ENCODE peak calls at places on chromosomes 16 and 17, in six cellular contexts. One of them, this sample, is unnamed.

GRCh38 chr16:69522732-69523404 is 42.9 kb upstream of the NFAT5 start:
- DNase-seq in kidney glomerular epithelial cell: no peak
- DNase-seq in nephron progenitor cell: no peak
- DNase-seq in activated CD8-positive, alpha-beta T cell treated with anti-CD3 and anti-CD28 coated beads, Interleukin-2, amount 10 ng/mL, durations not matched to agents 7 days and 5 days: no peak
- DNase-seq in EL: no peak
- DNase-seq in BJ: no peak
- DNase-seq in this sample: no peak

GRCh38 chr17:46850688-46851028 is 725 bp upstream of the WNT9B start:
- DNase-seq in kidney glomerular epithelial cell: no peak
- DNase-seq in nephron progenitor cell: no peak
- DNase-seq in activated CD8-positive, alpha-beta T cell treated with anti-CD3 and anti-CD28 coated beads, Interleukin-2, amount 10 ng/mL, durations not matched to agents 7 days and 5 days: no peak
- DNase-seq in EL: no peak
- DNase-seq in BJ: no peak
- DNase-seq in this sample: no peak

GRCh38 chr16:67181346-67181745 is 2.4 kb downstream of the MATCAP1 start:
- DNase-seq in kidney glomerular epithelial cell: peak; percentile 46
- DNase-seq in nephron progenitor cell: no peak
- DNase-seq in activated CD8-positive, alpha-beta T cell treated with anti-CD3 and anti-CD28 coated beads, Interleukin-2, amount 10 ng/mL, durations not matched to agents 7 days and 5 days: no peak
- DNase-seq in EL: peak; percentile 76
- DNase-seq in BJ: no peak
- DNase-seq in this sample: no peak

GRCh38 chr16:53061701-53062159 is 6.9 kb downstream of the CHD9 start:
- DNase-seq in kidney glomerular epithelial cell: no peak
- DNase-seq in nephron progenitor cell: no peak
- DNase-seq in activated CD8-positive, alpha-beta T cell treated with anti-CD3 and anti-CD28 coated beads, Interleukin-2, amount 10 ng/mL, durations not matched to agents 7 days and 5 days: peak; percentile 40
- DNase-seq in EL: no peak
- DNase-seq in BJ: no peak
- DNase-seq in this sample: no peak

GRCh38 chr16:12341423-12341822 is 364.9 kb downstream of the SNX29 start:
- DNase-seq in kidney glomerular epithelial cell: no peak
- DNase-seq in nephron progenitor cell: no peak
- DNase-seq in activated CD8-positive, alpha-beta T cell treated with anti-CD3 and anti-CD28 coated beads, Interleukin-2, amount 10 ng/mL, durations not matched to agents 7 days and 5 days: no peak
- DNase-seq in EL: peak; percentile 83
- DNase-seq in BJ: peak; percentile 30
- DNase-seq in this sample: no peak

GRCh38 chr16:87060026-87060986 is 256.9 kb downstream of the C16orf95 start:
- DNase-seq in kidney glomerular epithelial cell: peak; percentile 53
- DNase-seq in nephron progenitor cell: no peak
- DNase-seq in activated CD8-positive, alpha-beta T cell treated with anti-CD3 and anti-CD28 coated beads, Interleukin-2, amount 10 ng/mL, durations not matched to agents 7 days and 5 days: no peak
- DNase-seq in EL: no peak
- DNase-seq in BJ: no peak
- DNase-seq in this sample: no peak

GRCh38 chr17:66604381-66604780 is 230.5 kb upstream of the CACNG5 start:
- DNase-seq in kidney glomerular epithelial cell: no peak
- DNase-seq in nephron progenitor cell: no peak
- DNase-seq in activated CD8-positive, alpha-beta T cell treated with anti-CD3 and anti-CD28 coated beads, Interleukin-2, amount 10 ng/mL, durations not matched to agents 7 days and 5 days: no peak
- DNase-seq in EL: no peak
- DNase-seq in BJ: no peak
- DNase-seq in this sample: no peak

GRCh38 chr16:78629173-78629572 is 529.7 kb downstream of the WWOX start:
- DNase-seq in kidney glomerular epithelial cell: no peak
- DNase-seq in nephron progenitor cell: no peak
- DNase-seq in activated CD8-positive, alpha-beta T cell treated with anti-CD3 and anti-CD28 coated beads, Interleukin-2, amount 10 ng/mL, durations not matched to agents 7 days and 5 days: no peak
- DNase-seq in EL: no peak
- DNase-seq in BJ: no peak
- DNase-seq in this sample: no peak